ENCODE peak calls at places on chromosomes 7 and 10, in four cellular contexts. One of them, this sample, is unnamed. For H3K4me1, the result is how much of the 10 kb centered on the place peaks cover.

GRCh38 chr7:73343671-73344380 is 15.9 kb downstream of the FKBP6 start:
- DNase-seq in GM12878: no peak
- DNase-seq in HepG2: peak
- DNase-seq in Panc1: no peak
- DNase-seq in this sample: no peak

GRCh38 chr7:95509199-95509598 is 23.5 kb downstream of the ASB4 start:
- DNase-seq in Panc1: no peak
- DNase-seq in GM12878: no peak
- DNase-seq in HepG2: peak
- DNase-seq in this sample: no peak

GRCh38 chr7:33233659-33234058 is 104.3 kb downstream of the BBS9 start:
- DNase-seq in Panc1: no peak
- DNase-seq in HepG2: no peak
- DNase-seq in GM12878: no peak
- DNase-seq in this sample: no peak

GRCh38 chr7:129522088-129522970 is 20.0 kb downstream of the SMKR1 start:
- DNase-seq in GM12878: no peak
- DNase-seq in HepG2: no peak
- DNase-seq in Panc1: no peak
- DNase-seq in this sample: no peak

GRCh38 chr7:87218941-87219544 is 489 bp downstream of the TMEM243 start:
- DNase-seq in Panc1: no peak
- DNase-seq in HepG2: peak
- DNase-seq in GM12878: no peak
- DNase-seq in this sample: no peak

GRCh38 chr10:21650353-21650752 is 116.3 kb downstream of the MLLT10 start:
- DNase-seq in GM12878: no peak
- DNase-seq in Panc1: no peak
- DNase-seq in HepG2: no peak
- DNase-seq in this sample: no peak

GRCh38 chr10:1642600-1643160 is 94.6 kb downstream of the ADARB2 start:
- DNase-seq in GM12878: no peak
- DNase-seq in Panc1: no peak
- DNase-seq in HepG2: no peak
- DNase-seq in this sample: peak

GRCh38 chr10:91298224-91298862 is 77.9 kb downstream of the PCGF5 start:
- DNase-seq in HepG2: peak
- DNase-seq in GM12878: no peak
- DNase-seq in Panc1: peak
- DNase-seq in this sample: peak

GRCh38 chr7:151890355-151891004 is 13.6 kb upstream of the PRKAG2 start:
- DNase-seq in GM12878: no peak
- DNase-seq in Panc1: no peak
- DNase-seq in HepG2: no peak
- DNase-seq in this sample: no peak

GRCh38 chr7:774161-775109 is 47.4 kb upstream of the PRKAR1B start:
- DNase-seq in GM12878: no peak
- DNase-seq in Panc1: no peak
- DNase-seq in HepG2: no peak
- DNase-seq in this sample: peak

GRCh38 chr7:1889556-1890181 is 219.6 kb downstream of the ELFN1 start:
- DNase-seq in GM12878: no peak
- DNase-seq in HepG2: no peak
- DNase-seq in Panc1: no peak
- DNase-seq in this sample: no peak

GRCh38 chr10:97631098-97631497 is 2.2 kb downstream of the MORN4 start:
- DNase-seq in HepG2: no peak
- DNase-seq in GM12878: no peak
- DNase-seq in Panc1: no peak
- DNase-seq in this sample: no peak

GRCh38 chr10:32985781-32986350 is 27.8 kb upstream of the ITGB1 start:
- DNase-seq in Panc1: no peak
- DNase-seq in HepG2: peak
- DNase-seq in GM12878: no peak
- DNase-seq in this sample: no peak

GRCh38 chr7:143245123-143245522 is 18.1 kb upstream of the GSTK1 start:
- DNase-seq in Panc1: no peak
- DNase-seq in HepG2: no peak
- DNase-seq in GM12878: no peak
- DNase-seq in this sample: no peak

GRCh38 chr7:2266911-2267310 is 24.9 kb downstream of the NUDT1 start:
- DNase-seq in Panc1: no peak
- DNase-seq in HepG2: no peak
- DNase-seq in GM12878: no peak
- DNase-seq in this sample: peak

GRCh38 chr10:116944911-116945310 is 60.1 kb downstream of the SHTN1 start:
- DNase-seq in Panc1: no peak
- DNase-seq in GM12878: no peak
- DNase-seq in HepG2: no peak
- DNase-seq in this sample: no peak

GRCh38 chr7:33258561-33258960 is 129.2 kb downstream of the BBS9 start:
- DNase-seq in Panc1: no peak
- DNase-seq in GM12878: no peak
- DNase-seq in HepG2: no peak
- DNase-seq in this sample: no peak

GRCh38 chr7:50620418-50620817 is 55.2 kb upstream of the DDC start:
- DNase-seq in Panc1: no peak
- DNase-seq in GM12878: no peak
- DNase-seq in HepG2: no peak
- DNase-seq in this sample: no peak

GRCh38 chr10:3010819-3011422 is 56.4 kb upstream of the PFKP start:
- DNase-seq in HepG2: peak
- DNase-seq in Panc1: no peak
- DNase-seq in GM12878: no peak
- DNase-seq in this sample: no peak

GRCh38 chr10:117341061-117341460 is 34.2 kb downstream of the PDZD8 start:
- DNase-seq in HepG2: no peak
- DNase-seq in GM12878: no peak
- DNase-seq in Panc1: no peak
- DNase-seq in this sample: no peak

GRCh38 chr7:1288996-1289551 is 56.4 kb downstream of the UNCX start:
- DNase-seq in HepG2: no peak
- DNase-seq in GM12878: no peak
- DNase-seq in Panc1: no peak
- DNase-seq in this sample: no peak

GRCh38 chr7:4633012-4633411 is 49.1 kb upstream of the FOXK1 start:
- DNase-seq in Panc1: peak
- DNase-seq in GM12878: no peak
- DNase-seq in HepG2: peak
- DNase-seq in this sample: no peak

GRCh38 chr10:117413928-117414618 is 38.8 kb upstream of the PDZD8 start:
- DNase-seq in Panc1: peak
- DNase-seq in HepG2: peak
- DNase-seq in GM12878: no peak
- DNase-seq in this sample: no peak

GRCh38 chr10:18449631-18450030 is 201.8 kb downstream of the NSUN6 start:
- DNase-seq in HepG2: no peak
- DNase-seq in Panc1: no peak
- DNase-seq in GM12878: no peak
- DNase-seq in this sample: no peak

GRCh38 chr10:76432274-76433012 is 1001.0 kb downstream of the LRMDA start:
- DNase-seq in HepG2: no peak
- DNase-seq in GM12878: no peak
- DNase-seq in Panc1: no peak
- DNase-seq in this sample: no peak

GRCh38 chr10:51076442-51076841 is 2.2 kb downstream of the PRKG1 start:
- DNase-seq in GM12878: no peak
- DNase-seq in HepG2: no peak
- DNase-seq in Panc1: no peak
- DNase-seq in this sample: no peak

GRCh38 chr10:81843042-81843441 is 32.0 kb upstream of the NRG3 start:
- DNase-seq in HepG2: no peak
- DNase-seq in Panc1: no peak
- DNase-seq in GM12878: no peak
- DNase-seq in this sample: no peak

GRCh38 chr7:102148799-102149198 is 137.9 kb upstream of the SH2B2 start:
- DNase-seq in GM12878: no peak
- DNase-seq in Panc1: no peak
- DNase-seq in HepG2: no peak
- DNase-seq in this sample: no peak

GRCh38 chr7:102146122-102146521 is 140.5 kb upstream of the SH2B2 start:
- DNase-seq in GM12878: no peak
- DNase-seq in HepG2: no peak
- DNase-seq in Panc1: no peak
- DNase-seq in this sample: no peak

GRCh38 chr7:102150266-102150665 is 136.4 kb upstream of the SH2B2 start:
- DNase-seq in Panc1: no peak
- DNase-seq in HepG2: no peak
- DNase-seq in GM12878: no peak
- DNase-seq in this sample: no peak

GRCh38 chr7:102149416-102149815 is 137.3 kb upstream of the SH2B2 start:
- DNase-seq in Panc1: no peak
- DNase-seq in GM12878: no peak
- DNase-seq in HepG2: no peak
- DNase-seq in this sample: no peak

DNA sequence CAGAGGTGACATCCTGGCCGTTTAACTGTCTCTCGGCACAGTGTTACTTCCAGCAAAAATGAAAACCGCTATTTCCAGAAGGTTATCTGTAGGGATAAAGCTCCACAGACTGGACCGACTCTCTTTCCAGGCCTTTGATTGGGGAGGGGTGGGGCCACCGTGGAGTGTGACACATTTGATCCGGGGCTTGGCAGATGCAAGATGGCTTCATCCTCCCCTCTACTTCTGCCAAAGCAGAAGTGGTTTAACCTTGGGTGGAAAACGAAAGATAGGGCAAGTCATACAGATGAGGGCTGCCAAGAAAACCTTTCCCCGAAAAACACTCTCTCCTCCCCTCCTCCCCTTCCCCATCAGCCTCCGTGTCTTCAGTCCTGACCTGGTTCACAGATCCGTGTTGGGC is 139.7 kb upstream of the SH2B2 start:
- DNase-seq in GM12878: no peak
- DNase-seq in HepG2: no peak
- DNase-seq in Panc1: no peak
- DNase-seq in this sample: no peak
- TF ChIP-seq POLR2AphosphoS5 in GM12878: no peak
- TF ChIP-seq POLR2AphosphoS5 in HepG2: no peak
- TF ChIP-seq POLR2AphosphoS5 in Panc1: no peak
- TF ChIP-seq POLR2AphosphoS5 in this sample: no peak

GRCh38 chr7:23655433-23655832 is 24.6 kb upstream of the FAM221A start:
- DNase-seq in GM12878: no peak
- DNase-seq in HepG2: no peak
- DNase-seq in Panc1: no peak
- DNase-seq in this sample: no peak

GRCh38 chr7:23653942-23654341 is 26.1 kb upstream of the FAM221A start:
- DNase-seq in Panc1: no peak
- DNase-seq in GM12878: no peak
- DNase-seq in HepG2: no peak
- DNase-seq in this sample: no peak

GRCh38 chr7:23658831-23659427 is 21.1 kb upstream of the FAM221A start:
- DNase-seq in GM12878: no peak
- DNase-seq in HepG2: no peak
- DNase-seq in Panc1: no peak
- DNase-seq in this sample: no peak

GRCh38 chr7:23654508-23654907 is 25.5 kb upstream of the FAM221A start:
- DNase-seq in HepG2: peak
- DNase-seq in GM12878: no peak
- DNase-seq in Panc1: no peak
- DNase-seq in this sample: no peak
- TF ChIP-seq CTCF in HepG2: peak
- TF ChIP-seq CTCF in GM12878: no peak
- TF ChIP-seq CTCF in Panc1: peak
- TF ChIP-seq CTCF in this sample: no peak

DNA sequence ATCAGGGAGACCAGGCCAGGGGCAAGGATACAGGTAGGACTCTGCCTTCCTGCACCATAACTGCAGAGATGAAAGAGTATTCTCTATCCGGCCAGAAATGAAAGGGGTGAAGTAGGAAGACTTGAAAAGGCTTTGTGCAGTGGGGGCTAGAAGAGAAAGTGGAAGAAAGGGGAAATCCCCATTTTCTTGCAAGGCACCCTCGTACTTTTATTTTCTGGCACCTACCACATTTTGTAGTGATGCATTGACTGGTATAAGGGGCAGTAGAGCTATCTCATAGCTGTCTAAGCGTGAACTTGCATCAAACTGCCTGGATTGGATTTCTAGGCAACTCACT is 752 bp upstream of the CAMK2G start:
- DNase-seq in Panc1: no peak
- DNase-seq in HepG2: no peak
- DNase-seq in GM12878: no peak
- DNase-seq in this sample: no peak
- H3K4me1 ChIP-seq in Panc1: under half
- H3K4me1 ChIP-seq in HepG2: half or more
- H3K4me1 ChIP-seq in GM12878: under half
- H3K4me1 ChIP-seq in this sample: under half

GRCh38 chr7:26862806-26863205 is 1.6 kb downstream of the SKAP2 start:
- DNase-seq in Panc1: no peak
- DNase-seq in HepG2: no peak
- DNase-seq in GM12878: no peak
- DNase-seq in this sample: no peak
- TF ChIP-seq POLR2AphosphoS5 in Panc1: no peak
- TF ChIP-seq POLR2AphosphoS5 in HepG2: no peak
- TF ChIP-seq POLR2AphosphoS5 in GM12878: no peak
- TF ChIP-seq POLR2AphosphoS5 in this sample: no peak

GRCh38 chr7:27585781-27586447 is 76.8 kb downstream of the HIBADH start:
- DNase-seq in Panc1: no peak
- DNase-seq in HepG2: no peak
- DNase-seq in GM12878: no peak
- DNase-seq in this sample: no peak
- TF ChIP-seq CTCF in Panc1: no peak
- TF ChIP-seq CTCF in HepG2: no peak
- TF ChIP-seq CTCF in GM12878: no peak
- TF ChIP-seq CTCF in this sample: no peak

This sample was measured in breast epithelium.